ENCODE peak calls at places on chromosome 7, in six cellular contexts. R is stomach, T is HepG2, O is A549, H is transverse colon, J is K562. A is an unnamed sample.

GRCh38 chr7:66810716-66811115 is 70.2 kb downstream of the RABGEF1 start:
- DNase-seq in J (no peak), O (no peak), R (no peak), T (no peak), H (no peak), A (no peak)

GRCh38 chr7:141860207-141860606 is 18.9 kb upstream of the PRSS37 start:
- DNase-seq in R (no peak), J (no peak), H (no peak), T (no peak), O (no peak), A (no peak)

GRCh38 chr7:75905785-75906604 is 9.0 kb upstream of the POR start:
- DNase-seq in O (peak; percentile 87), R (peak; percentile 58), H (peak; percentile 53), T (peak; percentile 97), J (no peak), A (no peak)

GRCh38 chr7:47724335-47724982 is 142.5 kb upstream of the TNS3 start:
- DNase-seq in R (peak; percentile 14), T (peak; percentile 83), O (peak; percentile 22), J (no peak), H (no peak), A (no peak)

GRCh38 chr7:114209968-114210367 is 204.6 kb upstream of the FOXP2 start:
- DNase-seq in J (no peak), H (no peak), T (no peak), R (no peak), O (no peak), A (no peak)

GRCh38 chr7:88462799-88463198 is 156.1 kb upstream of the STEAP4 start:
- DNase-seq in T (no peak), J (no peak), R (no peak), H (no peak), O (no peak), A (no peak)

GRCh38 chr7:92246363-92247101 is 758 bp downstream of the ANKIB1 start:
- DNase-seq in R (no peak), J (peak; percentile 48), O (peak; percentile 14), H (peak; percentile 15), T (no peak), A (no peak)

GRCh38 chr7:12581897-12582296 is 11.4 kb downstream of the SCIN start:
- DNase-seq in J (no peak), O (no peak), T (no peak), H (no peak), R (no peak), A (no peak)

GRCh38 chr7:76372984-76373833 is 14.4 kb upstream of the YWHAG start:
- DNase-seq in T (no peak), J (peak; percentile 85), O (peak; percentile 86), H (no peak), R (no peak), A (no peak)

GRCh38 chr7:5396999-5397656 is 26.5 kb downstream of the TNRC18 start:
- DNase-seq in T (peak; percentile 29), J (no peak), O (peak; percentile 96), R (peak; percentile 89), H (peak; percentile 92), A (peak; percentile 95)

GRCh38 chr7:157585113-157585861 is 248.5 kb downstream of the DNAJB6 start:
- DNase-seq in T (no peak), O (no peak), H (no peak), R (no peak), J (no peak), A (no peak)

GRCh38 chr7:94584113-94584512 is 71.8 kb downstream of the SGCE start:
- DNase-seq in O (no peak), R (peak; percentile 59), T (peak; percentile 38), H (no peak), J (no peak), A (no peak)

GRCh38 chr7:74454948-74455804 is 1.5 kb downstream of the GTF2IRD1 start:
- DNase-seq in H (peak; percentile 68), J (no peak), O (no peak), T (peak; percentile 56), R (peak; percentile 89), A (no peak)

GRCh38 chr7:47647213-47647985 is 65.5 kb upstream of the TNS3 start:
- DNase-seq in T (no peak), H (no peak), J (no peak), R (no peak), O (no peak), A (no peak)

GRCh38 chr7:24786306-24786705 is 29.0 kb upstream of the GSDME start:
- DNase-seq in T (no peak), R (no peak), J (no peak), O (no peak), H (no peak), A (no peak)

GRCh38 chr7:7956531-7957221 is 11.9 kb upstream of the GLCCI1 start:
- DNase-seq in O (no peak), T (no peak), J (no peak), R (no peak), H (no peak), A (no peak)

GRCh38 chr7:92489634-92490033 is 11.9 kb upstream of the ERVW-1 start:
- DNase-seq in R (no peak), J (no peak), T (no peak), H (no peak), O (no peak), A (no peak)

GRCh38 chr7:11620822-11621395 is 211.1 kb downstream of the THSD7A start:
- DNase-seq in T (no peak), O (peak; percentile 55), J (no peak), R (no peak), H (no peak), A (no peak)

GRCh38 chr7:34130558-34131285 is 225.4 kb downstream of the BMPER start:
- DNase-seq in O (no peak), T (no peak), R (no peak), H (no peak), J (no peak), A (no peak)

GRCh38 chr7:112987171-112987570 is 99.5 kb downstream of the GPR85 start:
- DNase-seq in H (no peak), T (no peak), O (no peak), R (no peak), J (no peak), A (no peak)

GRCh38 chr7:41156268-41156667 is 546.6 kb downstream of the INHBA start:
- DNase-seq in H (no peak), O (no peak), J (no peak), R (no peak), T (no peak), A (no peak)

GRCh38 chr7:107627002-107627401 is 33.6 kb upstream of the SLC26A4 start:
- DNase-seq in H (no peak), O (no peak), T (no peak), R (no peak), J (no peak), A (no peak)

GRCh38 chr7:107631588-107631987 is 29.0 kb upstream of the SLC26A4 start:
- DNase-seq in R (no peak), T (no peak), H (no peak), O (no peak), J (no peak), A (no peak)

GRCh38 chr7:107628461-107629064 is 32.1 kb upstream of the SLC26A4 start:
- DNase-seq in R (no peak), H (no peak), O (no peak), T (no peak), J (no peak), A (no peak)

GRCh38 chr7:107632466-107632865 is 28.2 kb upstream of the SLC26A4 start:
- DNase-seq in H (no peak), J (no peak), O (no peak), R (no peak), T (no peak), A (no peak)

DNA sequence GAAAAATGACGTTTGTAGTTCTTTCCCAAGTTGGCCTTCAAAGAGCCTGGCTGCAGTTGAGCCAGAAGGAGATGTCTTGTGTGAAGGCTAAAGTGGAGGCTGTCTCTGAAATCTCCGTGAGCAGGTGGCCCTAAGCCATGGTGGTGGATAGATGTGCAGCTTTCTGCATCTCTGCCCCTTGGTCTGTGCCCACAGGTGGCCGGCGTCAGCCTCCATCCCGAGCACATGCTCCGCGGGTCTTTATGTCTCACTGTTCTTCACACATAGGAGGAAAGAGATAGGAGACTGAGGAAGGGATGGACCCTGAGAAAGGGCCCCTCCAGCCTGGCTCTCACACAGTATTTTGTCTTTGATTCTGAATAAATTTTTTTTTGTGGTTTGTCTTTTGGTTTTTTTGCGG is 30.3 kb upstream of the SLC26A4 start:
- DNase-seq in J (no peak), O (no peak), H (no peak), R (no peak), T (no peak), A (no peak)
- TF ChIP-seq POLR2A in J (no peak), O (no peak), H (no peak), R (no peak), T (no peak), A (no peak)

GRCh38 chr7:129952164-129952652 is 552 bp downstream of the UBE2H start:
- DNase-seq in H (peak; percentile 70), O (peak; percentile 51), R (peak; percentile 60), J (no peak), T (no peak), A (no peak)
- TF ChIP-seq CTCF in H (no peak), O (no peak), R (no peak), J (no peak), T (peak; percentile 26), A (no peak)

GRCh38 chr7:16266877-16267276 is 154.5 kb downstream of the CRPPA start:
- DNase-seq in R (no peak), T (no peak), H (no peak), J (no peak), O (no peak), A (no peak)

GRCh38 chr7:16271355-16271754 is 150.0 kb downstream of the CRPPA start:
- DNase-seq in O (no peak), R (no peak), J (no peak), T (no peak), H (no peak), A (no peak)

GRCh38 chr7:16267953-16268820 is 153.2 kb downstream of the CRPPA start:
- DNase-seq in J (no peak), R (no peak), H (no peak), T (no peak), O (no peak), A (no peak)

GRCh38 chr7:16270844-16271243 is 150.5 kb downstream of the CRPPA start:
- DNase-seq in R (no peak), J (no peak), H (no peak), O (no peak), T (no peak), A (no peak)

GRCh38 chr7:16268821-16269768 is 152.2 kb downstream of the CRPPA start:
- DNase-seq in J (peak; percentile 89), R (no peak), T (no peak), O (peak; percentile 12), H (no peak), A (no peak)
- TF ChIP-seq EP300 in J (peak; percentile 100), R (no peak), T (no peak), O (no peak), H (no peak), A (no peak)

DNA sequence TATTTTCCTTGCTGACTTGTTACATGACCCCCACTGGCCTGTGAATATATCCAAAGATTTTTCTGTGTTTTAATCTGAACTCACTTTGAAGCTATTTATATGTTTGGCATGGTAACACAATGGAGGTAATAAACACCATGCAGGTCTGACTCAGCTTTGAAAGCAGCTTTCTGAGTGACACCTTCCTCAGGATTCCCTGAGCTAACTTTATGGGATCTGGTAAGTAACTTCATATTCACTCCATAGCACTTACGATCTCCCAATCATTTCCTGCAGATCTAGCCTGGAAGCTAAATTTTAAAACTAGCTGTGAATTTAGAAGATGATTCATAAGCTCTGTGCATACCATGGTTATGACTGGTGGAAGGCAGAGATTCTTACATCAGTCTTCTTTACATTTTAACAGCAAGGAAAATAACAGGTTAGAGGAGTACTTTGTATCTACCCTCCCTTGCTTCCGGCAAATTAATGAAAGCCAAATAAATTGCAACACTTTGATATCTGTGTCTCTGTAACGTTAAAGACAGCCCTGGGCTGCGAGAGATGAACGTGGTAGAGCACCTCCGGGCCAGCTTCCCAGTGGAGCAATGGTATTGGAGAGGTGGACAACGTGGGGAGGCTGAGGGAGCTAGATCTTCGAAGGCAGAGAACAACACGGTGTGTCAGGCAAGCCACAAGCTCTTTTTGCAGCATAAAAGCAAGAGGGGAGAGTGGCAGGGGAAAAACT is 170.2 kb upstream of the KLF14 start:
- DNase-seq in R (no peak), J (peak; percentile 37), H (no peak), T (peak; percentile 85), O (peak; percentile 94), A (no peak)
- TF ChIP-seq POLR2A in R (no peak), J (no peak), H (no peak), T (no peak), O (no peak), A (no peak)